ENCODE peak calls at places on chromosomes 1 and 21, in five cellular contexts. V is fibroblast of pulmonary artery; L is CD4-positive, alpha-beta T cell; P is progenitor cell of endocrine pancreas; G is cardiac fibroblast. T is an unnamed sample.

GRCh38 chr1:160206421-160207117 is 1.4 kb downstream of the PEA15 start:
- DNase-seq in L (no peak), V (peak), P (no peak), G (peak), T (peak)

GRCh38 chr1:94929351-94929814 is 2.5 kb upstream of the CNN3 start:
- DNase-seq in P (no peak), L (no peak), V (no peak), G (no peak), T (no peak)

GRCh38 chr1:219062161-219062560 is 111.5 kb upstream of the LYPLAL1 start:
- DNase-seq in L (no peak), V (no peak), G (no peak), P (no peak), T (no peak)

GRCh38 chr1:54144366-54144765 is 8.4 kb downstream of the CDCP2 start:
- DNase-seq in L (no peak), P (no peak), G (no peak), V (no peak), T (no peak)

GRCh38 chr1:14975119-14975518 is 178.4 kb upstream of the TMEM51 start:
- DNase-seq in G (no peak), P (no peak), V (no peak), L (no peak), T (no peak)

GRCh38 chr1:110596312-110596711 is 9.8 kb downstream of the KCNA2 start:
- DNase-seq in L (no peak), V (no peak), G (no peak), P (no peak), T (no peak)

GRCh38 chr1:116681343-116681899 is 13.9 kb upstream of the IGSF3 start:
- DNase-seq in V (no peak), L (no peak), P (no peak), G (no peak), T (no peak)

GRCh38 chr1:77383236-77383635 is 101.4 kb downstream of the AK5 start:
- DNase-seq in V (no peak), G (no peak), P (no peak), L (no peak), T (no peak)

GRCh38 chr1:244219149-244219548 is 168.1 kb downstream of the ZBTB18 start:
- DNase-seq in G (no peak), L (no peak), V (no peak), P (no peak), T (no peak)

GRCh38 chr1:219798283-219799030 is 129.9 kb downstream of the SLC30A10 start:
- DNase-seq in P (no peak), V (peak), L (no peak), G (peak), T (peak)

GRCh38 chr1:184193451-184193850 is 141.9 kb downstream of the TSEN15 start:
- DNase-seq in G (no peak), P (no peak), V (no peak), L (no peak), T (no peak)

GRCh38 chr1:89644119-89644814 is 11.3 kb downstream of the LRRC8C start:
- DNase-seq in L (no peak), V (no peak), G (no peak), P (no peak), T (no peak)

GRCh38 chr1:243503155-243503554 is 247.3 kb downstream of the SDCCAG8 start:
- DNase-seq in L (no peak), P (no peak), V (no peak), G (no peak), T (no peak)

GRCh38 chr1:185788386-185788785 is 54.2 kb downstream of the HMCN1 start:
- DNase-seq in G (no peak), P (no peak), L (no peak), V (no peak), T (no peak)

GRCh38 chr1:198278922-198279321 is 122.1 kb downstream of the NEK7 start:
- DNase-seq in V (no peak), G (no peak), P (no peak), L (no peak), T (no peak)

GRCh38 chr1:224183591-224184312 is 712 bp downstream of the DEGS1 start:
- DNase-seq in V (peak), P (peak), G (peak), L (peak), T (peak)

GRCh38 chr1:8134546-8135235 is 108.6 kb upstream of the ERRFI1 start:
- DNase-seq in L (no peak), V (peak), G (peak), P (no peak), T (peak)

GRCh38 chr1:4613606-4614370 is 40.6 kb upstream of the AJAP1 start:
- DNase-seq in G (no peak), P (no peak), V (no peak), L (no peak), T (no peak)

GRCh38 chr1:113391643-113392271 is 1.4 kb downstream of the MAGI3 start:
- DNase-seq in V (no peak), P (no peak), L (peak), G (no peak), T (no peak)

GRCh38 chr1:168265596-168265995 is 15.1 kb upstream of the TBX19 start:
- DNase-seq in L (no peak), P (no peak), G (no peak), V (no peak), T (no peak)

GRCh38 chr1:74504125-74505065 is 8.0 kb downstream of the LRRC53 start:
- DNase-seq in G (peak), L (no peak), V (peak), P (peak), T (peak)

GRCh38 chr1:2076826-2077225 is 26.6 kb downstream of the PRKCZ start:
- DNase-seq in P (no peak), L (no peak), G (no peak), V (no peak), T (no peak)

GRCh38 chr1:152621993-152622392 is 910 bp downstream of the LCE3A start:
- DNase-seq in L (no peak), P (no peak), G (no peak), V (no peak), T (no peak)

GRCh38 chr1:235648954-235649721 is 446 bp downstream of the GNG4 start:
- DNase-seq in G (peak), P (peak), L (peak), V (peak), T (peak)

GRCh38 chr1:54979327-54979891 is 1.0 kb upstream of the TMEM61 start:
- DNase-seq in P (no peak), G (no peak), V (no peak), L (no peak), T (no peak)

GRCh38 chr1:39959651-39960333 is 4.8 kb downstream of the MFSD2A start:
- DNase-seq in G (no peak), L (no peak), V (no peak), P (no peak), T (no peak)

GRCh38 chr1:21539933-21540332 is 30.7 kb downstream of the ALPL start:
- DNase-seq in L (no peak), V (no peak), G (no peak), P (no peak), T (peak)

GRCh38 chr1:212060632-212061472 is 25.3 kb downstream of the DTL start:
- DNase-seq in V (no peak), G (no peak), L (no peak), P (no peak), T (no peak)

GRCh38 chr1:217089239-217090014 is 366.2 kb upstream of the ESRRG start:
- DNase-seq in G (peak), V (peak), L (no peak), P (peak), T (peak)

GRCh38 chr1:226475112-226475511 is 67.2 kb upstream of the PARP1 start:
- DNase-seq in L (no peak), V (no peak), G (no peak), P (no peak), T (no peak)

GRCh38 chr1:234617986-234618725 is 8.2 kb upstream of the IRF2BP2 start:
- DNase-seq in L (no peak), G (peak), V (peak), P (no peak), T (peak)

GRCh38 chr1:229111703-229112319 is 159.1 kb upstream of the RAB4A start:
- DNase-seq in V (peak), P (no peak), G (peak), L (no peak), T (peak)

GRCh38 chr1:27102707-27103468 is 52.0 kb downstream of the SLC9A1 start:
- DNase-seq in L (peak), V (peak), G (peak), P (peak), T (peak)

GRCh38 chr1:233166896-233167295 is 128.6 kb downstream of the PCNX2 start:
- DNase-seq in G (peak), V (peak), L (no peak), P (no peak), T (peak)

GRCh38 chr1:233168384-233168783 is 127.1 kb downstream of the PCNX2 start:
- DNase-seq in G (no peak), L (no peak), P (no peak), V (no peak), T (no peak)

GRCh38 chr1:233170741-233171140 is 124.8 kb downstream of the PCNX2 start:
- DNase-seq in G (no peak), L (no peak), V (no peak), P (no peak), T (no peak)

DNA sequence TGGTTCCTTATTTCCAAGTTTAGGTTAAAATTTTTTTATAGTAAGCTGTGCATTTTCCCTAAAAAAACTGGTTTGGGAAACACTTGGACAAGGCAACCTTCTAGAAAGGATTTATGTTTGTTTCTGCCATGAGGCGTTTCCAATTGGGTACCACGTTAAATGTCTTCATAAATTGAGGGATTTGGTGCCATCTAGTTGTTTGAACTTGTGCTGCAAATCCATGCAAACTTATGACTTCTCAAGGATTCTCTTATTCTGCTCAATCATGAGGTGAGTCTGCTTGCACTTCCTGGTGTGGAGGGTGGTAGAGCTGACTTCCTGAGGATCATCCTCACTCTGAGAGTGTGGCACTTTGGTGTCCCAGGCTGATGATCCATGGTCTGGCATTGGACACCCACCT is 123.3 kb downstream of the PCNX2 start:
- DNase-seq in L (no peak), V (peak), G (peak), P (no peak), T (peak)
- TF ChIP-seq CTCF in L (no peak), V (peak), G (peak), P (no peak), T (peak)

DNA sequence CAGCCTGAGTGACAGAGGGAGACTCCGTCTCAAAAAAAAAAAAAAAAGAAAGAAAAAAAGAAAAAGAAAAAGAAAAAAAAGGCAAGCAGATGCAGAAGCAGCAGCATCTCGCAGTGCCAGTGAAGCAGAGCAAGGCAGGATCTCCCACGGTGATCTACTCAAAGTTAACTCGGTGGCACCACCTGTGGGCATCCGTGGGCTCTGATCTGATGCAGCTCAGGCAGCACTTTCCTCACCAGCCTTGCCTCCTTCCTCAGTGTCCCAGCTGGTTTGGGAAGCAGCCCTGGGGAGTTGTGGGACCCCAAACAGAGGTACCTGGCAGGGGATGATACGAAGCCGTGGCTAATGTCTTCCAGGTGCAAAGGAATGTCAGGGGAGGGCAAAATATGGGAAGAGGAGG is 104.3 kb upstream of the KRTAP19-8 start:
- DNase-seq in G (no peak), L (peak), P (no peak), V (no peak), T (no peak)
- TF ChIP-seq CTCF in G (no peak), L (peak), P (no peak), V (no peak), T (no peak)

GRCh38 chr1:41776896-41777431 is 141.8 kb downstream of the HIVEP3 start:
- DNase-seq in G (no peak), L (no peak), V (no peak), P (no peak), T (no peak)

GRCh38 chr1:41780916-41781315 is 137.8 kb downstream of the HIVEP3 start:
- DNase-seq in V (no peak), L (no peak), P (no peak), G (no peak), T (no peak)

GRCh38 chr1:41780322-41780721 is 138.4 kb downstream of the HIVEP3 start:
- DNase-seq in L (no peak), G (no peak), P (no peak), V (no peak), T (no peak)

GRCh38 chr1:41775961-41776585 is 142.6 kb downstream of the HIVEP3 start:
- DNase-seq in P (no peak), L (no peak), V (no peak), G (no peak), T (no peak)

GRCh38 chr1:41779350-41779749 is 139.4 kb downstream of the HIVEP3 start:
- DNase-seq in G (no peak), V (no peak), P (no peak), L (no peak), T (no peak)
- TF ChIP-seq CTCF in G (peak), V (no peak), P (no peak), L (no peak), T (peak)

GRCh38 chr1:81252471-81253160 is 548.1 kb upstream of the ADGRL2 start:
- DNase-seq in G (no peak), V (no peak), P (no peak), L (no peak), T (no peak)

GRCh38 chr1:81254068-81254467 is 546.7 kb upstream of the ADGRL2 start:
- DNase-seq in V (no peak), L (no peak), G (no peak), P (no peak), T (no peak)

GRCh38 chr1:81259620-81260411 is 540.9 kb upstream of the ADGRL2 start:
- DNase-seq in V (no peak), G (peak), L (no peak), P (no peak), T (no peak)

DNA sequence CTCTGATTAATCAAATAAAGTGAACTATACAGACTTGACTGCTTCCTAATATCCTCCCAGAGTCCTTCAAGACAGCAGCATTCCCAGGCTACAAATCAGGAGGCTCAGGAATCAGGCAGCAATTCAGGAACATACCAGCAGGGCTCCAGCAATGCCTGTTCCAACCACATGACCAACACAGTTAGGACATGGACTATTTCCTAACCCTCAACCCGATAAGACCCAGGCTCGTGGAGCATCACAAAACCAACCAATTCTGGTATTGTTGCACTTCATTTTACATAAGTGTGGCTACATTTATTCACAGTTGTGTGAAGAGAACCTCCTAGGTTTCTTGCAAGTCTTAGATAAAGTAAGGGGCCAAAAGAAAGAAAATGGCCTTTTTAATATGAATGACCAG is 546.2 kb upstream of the ADGRL2 start:
- DNase-seq in G (no peak), V (peak), L (no peak), P (no peak), T (peak)
- TF ChIP-seq CTCF in G (peak), V (peak), L (no peak), P (peak), T (peak)

T was measured in choroid plexus epithelial cell.